ENCODE peak calls at places on chromosomes 5 and 9, in ten cellular contexts. G, A, E, P, M, X, F, V, Q and D are unnamed samples.

GRCh38 chr5:41641621-41642020 is 131.2 kb upstream of the PLCXD3 start:
- DNase-seq in G (no peak), A (no peak), E (no peak), P (no peak), M (peak; percentile 34), X (no peak), F (no peak), V (no peak), Q (no peak), D (no peak)

GRCh38 chr9:34987160-34988040 is 2.1 kb upstream of the DNAJB5 start:
- DNase-seq in G (no peak), A (no peak), E (no peak), P (no peak), M (peak; percentile 52), X (no peak), F (no peak), V (no peak), Q (no peak), D (no peak)

GRCh38 chr5:174693697-174694400 is 30.5 kb upstream of the MSX2 start:
- DNase-seq in G (no peak), A (no peak), E (peak; percentile 37), P (no peak), M (no peak), X (no peak), F (no peak), V (no peak), Q (no peak), D (no peak)

GRCh38 chr5:10307206-10308148 is at the start of gene CMBL:
- DNase-seq in G (peak; percentile 63), A (peak; percentile 9), E (peak; percentile 37), P (no peak), M (peak; percentile 57), X (peak; percentile 45), F (no peak), V (no peak), Q (peak; percentile 78), D (no peak)

GRCh38 chr9:14308751-14309140 is 5.2 kb downstream of the NFIB start:
- DNase-seq in G (no peak), A (no peak), E (no peak), P (no peak), M (no peak), X (no peak), F (no peak), V (peak; percentile 46), Q (no peak), D (no peak)

GRCh38 chr9:755454-756381 is 85.8 kb upstream of the DMRT1 start:
- DNase-seq in G (peak; percentile 99), A (no peak), E (no peak), P (peak; percentile 32), M (peak; percentile 96), X (no peak), F (no peak), V (no peak), Q (peak; percentile 98), D (no peak)

GRCh38 chr5:17248999-17249634 is 31.7 kb downstream of the BASP1 start:
- DNase-seq in G (peak; percentile 96), A (no peak), E (no peak), P (peak; percentile 67), M (peak; percentile 98), X (peak; percentile 39), F (no peak), V (no peak), Q (peak; percentile 99), D (no peak)

GRCh38 chr5:60210810-60211209 is 317.3 kb upstream of the PDE4D start:
- DNase-seq in G (no peak), A (no peak), E (no peak), P (no peak), M (no peak), X (no peak), F (no peak), V (no peak), Q (no peak), D (no peak)

GRCh38 chr9:127634021-127634420 is 21.9 kb downstream of the STXBP1 start:
- DNase-seq in G (peak; percentile 28), A (no peak), E (no peak), P (no peak), M (no peak), X (no peak), F (no peak), V (no peak), Q (peak; percentile 69), D (no peak)

GRCh38 chr5:59021837-59022514 is 439.1 kb downstream of the RAB3C start:
- DNase-seq in G (no peak), A (no peak), E (no peak), P (no peak), M (no peak), X (no peak), F (no peak), V (no peak), Q (peak; percentile 17), D (no peak)

GRCh38 chr9:18437315-18438200 is 36.4 kb upstream of the ADAMTSL1 start:
- DNase-seq in G (peak; percentile 54), A (no peak), E (peak; percentile 45), P (peak; percentile 34), M (peak; percentile 27), X (peak; percentile 32), F (no peak), V (no peak), Q (no peak), D (no peak)

GRCh38 chr5:1699394-1699793 is 100.2 kb downstream of the MRPL36 start:
- DNase-seq in G (no peak), A (no peak), E (no peak), P (no peak), M (no peak), X (no peak), F (no peak), V (no peak), Q (no peak), D (no peak)

GRCh38 chr5:10678236-10678635 is 82.8 kb downstream of the DAP start:
- DNase-seq in G (peak; percentile 52), A (no peak), E (no peak), P (no peak), M (no peak), X (no peak), F (no peak), V (no peak), Q (no peak), D (no peak)

GRCh38 chr5:142475102-142475501 is 150.3 kb upstream of the SPRY4 start:
- DNase-seq in G (peak; percentile 61), A (no peak), E (no peak), P (no peak), M (no peak), X (no peak), F (no peak), V (no peak), Q (no peak), D (no peak)

GRCh38 chr5:37552770-37553719 is 173.9 kb downstream of the WDR70 start:
- DNase-seq in G (peak; percentile 41), A (no peak), E (peak; percentile 3), P (no peak), M (peak; percentile 40), X (no peak), F (no peak), V (no peak), Q (peak; percentile 46), D (no peak)

GRCh38 chr9:99336531-99336930 is 114.4 kb downstream of the SEC61B start:
- DNase-seq in G (no peak), A (no peak), E (no peak), P (no peak), M (no peak), X (no peak), F (no peak), V (no peak), Q (no peak), D (no peak)

GRCh38 chr5:138657360-138657759 is 82.2 kb upstream of the HSPA9 start:
- DNase-seq in G (no peak), A (no peak), E (no peak), P (no peak), M (no peak), X (peak; percentile 7), F (no peak), V (no peak), Q (no peak), D (no peak)

GRCh38 chr5:35938518-35939227 is at the start of gene CAPSL:
- DNase-seq in G (peak; percentile 59), A (no peak), E (peak; percentile 63), P (no peak), M (peak; percentile 64), X (no peak), F (no peak), V (peak; percentile 20), Q (no peak), D (no peak)

GRCh38 chr5:167993771-167994170 is 297.7 kb upstream of the WWC1 start:
- DNase-seq in G (peak; percentile 62), A (no peak), E (no peak), P (no peak), M (no peak), X (no peak), F (no peak), V (no peak), Q (peak; percentile 18), D (no peak)

GRCh38 chr9:91348191-91348790 is 13.4 kb downstream of the AUH start:
- DNase-seq in G (no peak), A (no peak), E (no peak), P (no peak), M (no peak), X (no peak), F (no peak), V (no peak), Q (no peak), D (no peak)

GRCh38 chr9:134502261-134503211 is 139.1 kb upstream of the COL5A1 start:
- DNase-seq in G (peak; percentile 98), A (no peak), E (peak; percentile 7), P (peak; percentile 84), M (peak; percentile 97), X (peak; percentile 71), F (no peak), V (no peak), Q (peak; percentile 95), D (peak; percentile 95)

GRCh38 chr9:9598723-9599122 is 1014.1 kb downstream of the PTPRD start:
- DNase-seq in G (no peak), A (no peak), E (no peak), P (no peak), M (no peak), X (no peak), F (no peak), V (no peak), Q (no peak), D (no peak)

GRCh38 chr5:7392401-7393024 is 3.4 kb upstream of the ADCY2 start:
- DNase-seq in G (peak; percentile 27), A (no peak), E (peak; percentile 65), P (no peak), M (peak; percentile 53), X (no peak), F (no peak), V (peak; percentile 66), Q (peak; percentile 46), D (no peak)

GRCh38 chr9:98083059-98083458 is 26.5 kb downstream of the NANS start:
- DNase-seq in G (no peak), A (no peak), E (no peak), P (no peak), M (no peak), X (peak; percentile 29), F (no peak), V (peak; percentile 30), Q (no peak), D (no peak)

GRCh38 chr5:96474073-96474472 is 41.0 kb upstream of the PCSK1 start:
- DNase-seq in G (no peak), A (no peak), E (no peak), P (no peak), M (no peak), X (peak; percentile 52), F (no peak), V (no peak), Q (no peak), D (no peak)

GRCh38 chr9:92254401-92255337 is 38.8 kb downstream of the IARS1 start:
- DNase-seq in G (no peak), A (no peak), E (no peak), P (no peak), M (no peak), X (no peak), F (no peak), V (no peak), Q (no peak), D (no peak)

GRCh38 chr9:90925581-90926257 is 124.1 kb downstream of the SYK start:
- DNase-seq in G (peak; percentile 75), A (no peak), E (no peak), P (no peak), M (peak; percentile 84), X (no peak), F (no peak), V (no peak), Q (peak; percentile 57), D (no peak)

GRCh38 chr5:68848086-68848485 is 245.7 kb upstream of the SLC30A5 start:
- DNase-seq in G (peak; percentile 91), A (no peak), E (no peak), P (peak; percentile 51), M (peak; percentile 12), X (no peak), F (no peak), V (no peak), Q (peak; percentile 15), D (no peak)